ENCODE peak calls at places on chromosome 20, in five cellular contexts. E is SK-N-SH, K is brain microvascular endothelial cell, Y is mammary epithelial cell, Z is upper lobe of right lung. O is an unnamed sample. For H3K27me3, the result is how much of the 10 kb centered on the place peaks cover.

GRCh38 chr20:31497838-31498540 is 16.3 kb upstream of the HM13 start:
- DNase-seq in Y (no peak), Z (no peak), E (no peak), K (peak), O (no peak)

GRCh38 chr20:33687370-33687915 is 1.3 kb upstream of the E2F1 start:
- DNase-seq in Y (no peak), Z (no peak), E (no peak), K (peak), O (no peak)

GRCh38 chr20:34390769-34391447 is 27.8 kb downstream of the ITCH start:
- DNase-seq in Y (peak), E (no peak), Z (peak), K (peak), O (peak)

GRCh38 chr20:24444531-24445190 is 24.8 kb upstream of the SYNDIG1 start:
- DNase-seq in Y (no peak), K (no peak), E (no peak), Z (no peak), O (peak)

GRCh38 chr20:610130-611046 is at the start of gene TCF15:
- DNase-seq in E (peak), K (peak), Z (peak), Y (peak), O (no peak)

GRCh38 chr20:47150403-47151152 is 205.9 kb downstream of the ZMYND8 start:
- DNase-seq in E (peak), Z (peak), K (peak), Y (peak), O (peak)

GRCh38 chr20:3209023-3209945 is at the start of gene ITPA:
- DNase-seq in K (peak), E (peak), Y (peak), Z (peak), O (peak)

GRCh38 chr20:9260027-9260426 is 191.1 kb downstream of the PLCB4 start:
- DNase-seq in Z (no peak), E (no peak), Y (no peak), K (no peak), O (no peak)

GRCh38 chr20:48821261-48821910 is 6.4 kb downstream of the PREX1 start:
- DNase-seq in K (no peak), Z (no peak), Y (peak), E (no peak), O (no peak)

GRCh38 chr20:47677314-47678129 is 107.8 kb downstream of the SULF2 start:
- DNase-seq in Y (peak), K (no peak), Z (peak), E (peak), O (peak)

GRCh38 chr20:26208296-26209091 is 511.8 kb upstream of the ZNF337 start:
- DNase-seq in E (peak), K (no peak), Y (peak), Z (peak), O (no peak)

GRCh38 chr20:63175031-63175895 is 40.7 kb downstream of the YTHDF1 start:
- DNase-seq in Y (no peak), K (no peak), E (no peak), Z (no peak), O (no peak)
- H3K4me3 ChIP-seq in Y (no peak), K (no peak), E (no peak), Z (no peak), O (no peak)

GRCh38 chr20:45459606-45460005 is 9.9 kb upstream of the WFDC2 start:
- DNase-seq in Y (no peak), K (no peak), E (peak), Z (no peak), O (no peak)
- TF ChIP-seq CTCF in Y (no peak), K (peak), E (peak), Z (no peak), O (no peak)

GRCh38 chr20:57544838-57545564 is 15.9 kb upstream of the PCK1 start:
- DNase-seq in Z (no peak), K (no peak), E (no peak), Y (no peak), O (no peak)
- H3K27me3 ChIP-seq in Z (under half), K (under half), E (under half), Y (under half), O (under half)

GRCh38 chr20:50810842-50811241 is 16.0 kb downstream of the BCAS4 start:
- DNase-seq in E (no peak), K (no peak), Y (no peak), Z (no peak), O (no peak)

GRCh38 chr20:50815162-50815989 is 20.5 kb downstream of the BCAS4 start:
- DNase-seq in E (no peak), Z (peak), K (peak), Y (peak), O (peak)

GRCh38 chr20:50813801-50814200 is 18.9 kb downstream of the BCAS4 start:
- DNase-seq in Z (no peak), Y (no peak), K (no peak), E (no peak), O (no peak)

GRCh38 chr20:50814438-50815161 is 19.7 kb downstream of the BCAS4 start:
- DNase-seq in Y (no peak), K (no peak), E (no peak), Z (no peak), O (no peak)

DNA sequence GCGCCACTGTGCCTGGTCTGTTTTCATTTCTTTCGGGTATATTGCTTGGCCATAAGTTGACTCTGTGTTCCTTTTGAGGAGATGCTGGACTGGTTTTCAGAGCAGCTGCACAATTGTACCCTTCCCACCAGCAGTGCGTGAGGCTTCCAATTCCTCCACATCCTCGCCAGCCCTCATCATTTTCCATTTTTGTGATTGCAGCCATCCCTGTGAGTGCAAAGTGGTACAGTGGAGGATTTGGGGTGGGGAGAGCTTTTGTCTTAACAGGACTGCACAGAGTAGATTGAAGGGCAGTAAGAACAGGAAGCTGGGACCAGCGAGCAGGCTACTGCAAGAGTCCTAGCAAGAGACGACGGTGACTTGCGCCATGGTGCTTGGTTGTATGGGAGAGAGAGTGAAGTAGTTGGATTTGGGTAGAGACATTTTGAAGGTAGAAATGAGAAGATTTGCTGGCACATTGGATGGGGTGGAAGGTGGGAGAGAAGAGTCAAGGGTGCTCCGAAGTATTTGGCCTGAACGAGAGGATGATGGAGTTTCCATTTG is 18.3 kb downstream of the BCAS4 start:
- DNase-seq in E (no peak), Z (no peak), Y (no peak), K (no peak), O (no peak)
- H3K4me3 ChIP-seq in E (no peak), Z (no peak), Y (no peak), K (no peak), O (no peak)

DNA sequence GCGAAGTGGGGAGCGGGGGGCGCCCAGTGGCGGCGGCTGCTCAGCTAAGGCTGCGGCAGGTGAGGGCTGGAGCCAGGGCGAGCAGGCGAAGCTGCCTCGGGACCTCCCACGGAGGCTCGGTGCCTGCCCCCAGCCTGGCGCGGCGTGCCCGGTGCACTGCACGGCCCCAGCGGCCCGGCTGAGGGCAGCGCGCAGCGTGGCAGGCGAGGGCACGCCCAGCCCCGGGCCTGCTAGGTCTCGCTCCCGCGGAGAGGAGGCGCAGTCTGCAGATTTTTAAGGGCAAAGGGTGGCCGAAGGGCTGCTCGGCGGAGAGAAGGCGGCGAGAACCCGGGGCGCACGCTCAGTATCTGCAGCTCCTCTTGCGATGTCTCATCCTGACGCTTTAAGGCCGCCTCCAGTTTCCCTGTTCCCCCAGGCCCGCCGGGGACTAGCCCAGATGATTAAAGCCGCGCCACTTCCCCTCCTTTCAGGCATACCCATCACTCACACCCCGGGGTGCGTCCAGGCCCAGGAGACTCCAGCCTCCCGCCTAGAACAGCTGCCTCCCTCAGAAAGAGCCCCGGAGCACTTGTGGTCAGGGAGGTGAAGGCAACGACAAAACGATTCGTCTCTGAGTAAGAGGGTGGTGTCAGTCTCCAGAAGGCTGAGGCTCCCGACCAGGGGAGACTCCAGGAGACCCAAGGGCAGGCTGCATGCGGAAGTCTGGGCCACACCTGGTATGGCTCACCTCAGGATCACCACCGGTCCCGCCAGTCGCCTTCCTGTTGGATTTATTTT is at the start of gene FERMT1:
- DNase-seq in K (peak), Z (peak), E (peak), Y (peak), O (peak)
- TF ChIP-seq CTCF in K (peak), Z (peak), E (no peak), Y (peak), O (peak)

DNA sequence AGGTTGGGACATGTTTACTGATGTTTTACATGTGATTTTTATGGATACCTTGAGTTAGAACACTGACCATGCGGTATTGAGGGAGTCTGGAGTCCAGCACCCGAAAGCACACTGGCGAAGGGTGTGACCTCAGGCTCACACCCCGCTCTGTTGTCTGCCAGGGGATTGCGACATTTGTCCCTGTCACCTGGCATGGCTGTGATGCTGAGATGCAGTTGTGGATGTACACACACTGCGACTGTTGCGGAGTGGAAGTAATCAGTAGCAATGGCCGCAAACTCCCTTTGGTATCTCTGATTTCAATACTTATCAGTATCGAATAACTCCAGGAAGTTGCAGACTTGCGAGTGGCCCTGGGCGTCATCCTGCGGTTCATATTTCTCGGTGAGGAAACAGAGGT is 43.2 kb downstream of the CDH4 start:
- DNase-seq in Z (no peak), E (no peak), Y (no peak), K (no peak), O (peak)
- H3K27me3 ChIP-seq in Z (under half), E (under half), Y (under half), K (under half), O (under half)

DNA sequence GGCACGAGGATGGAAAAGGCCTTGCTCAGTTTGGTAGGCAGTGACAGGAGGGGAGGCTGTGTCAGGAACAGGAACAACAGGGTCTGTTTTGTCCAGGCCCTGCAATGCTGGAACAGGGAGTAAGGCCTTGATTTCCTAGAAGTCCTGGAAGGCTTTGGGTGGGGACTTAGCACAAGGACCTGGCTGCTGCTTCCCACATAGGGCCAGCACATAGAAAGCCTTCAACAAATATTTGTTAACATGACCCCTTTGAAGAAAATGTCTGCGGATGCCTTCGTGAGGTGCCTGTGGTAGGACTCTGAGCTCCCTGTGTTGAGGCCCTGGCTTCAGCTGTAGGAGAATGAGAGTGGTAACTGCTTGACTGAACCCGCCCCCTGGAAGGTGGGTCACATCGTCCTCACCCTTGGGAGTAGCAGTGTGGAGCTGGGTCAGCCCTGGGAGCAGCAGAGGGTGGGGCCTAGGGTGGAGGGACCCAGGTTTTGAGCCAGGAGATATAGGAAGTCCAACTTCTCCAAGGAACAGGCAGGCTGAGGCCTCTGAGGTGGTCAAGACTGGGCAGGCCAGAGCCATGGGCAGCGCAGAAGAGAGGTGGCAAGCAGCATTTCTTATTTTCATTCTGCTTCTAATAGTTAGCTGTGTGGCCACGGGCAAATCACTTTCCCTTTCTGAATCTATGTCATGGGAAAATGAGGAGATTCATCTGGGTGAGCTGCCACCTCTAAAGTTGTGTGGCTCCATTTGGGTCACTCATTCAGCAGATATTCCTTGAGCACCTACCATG is 50.0 kb downstream of the CNBD2 start:
- DNase-seq in Z (no peak), E (no peak), Y (no peak), K (no peak), O (no peak)
- H3K4me3 ChIP-seq in Z (no peak), E (no peak), Y (no peak), K (no peak), O (no peak)

GRCh38 chr20:21029356-21029755 is 76.8 kb downstream of the LINC00237 start:
- DNase-seq in Y (no peak), K (no peak), E (no peak), Z (no peak), O (no peak)
- TF ChIP-seq CTCF in Y (no peak), K (no peak), E (no peak), Z (no peak), O (no peak)

DNA sequence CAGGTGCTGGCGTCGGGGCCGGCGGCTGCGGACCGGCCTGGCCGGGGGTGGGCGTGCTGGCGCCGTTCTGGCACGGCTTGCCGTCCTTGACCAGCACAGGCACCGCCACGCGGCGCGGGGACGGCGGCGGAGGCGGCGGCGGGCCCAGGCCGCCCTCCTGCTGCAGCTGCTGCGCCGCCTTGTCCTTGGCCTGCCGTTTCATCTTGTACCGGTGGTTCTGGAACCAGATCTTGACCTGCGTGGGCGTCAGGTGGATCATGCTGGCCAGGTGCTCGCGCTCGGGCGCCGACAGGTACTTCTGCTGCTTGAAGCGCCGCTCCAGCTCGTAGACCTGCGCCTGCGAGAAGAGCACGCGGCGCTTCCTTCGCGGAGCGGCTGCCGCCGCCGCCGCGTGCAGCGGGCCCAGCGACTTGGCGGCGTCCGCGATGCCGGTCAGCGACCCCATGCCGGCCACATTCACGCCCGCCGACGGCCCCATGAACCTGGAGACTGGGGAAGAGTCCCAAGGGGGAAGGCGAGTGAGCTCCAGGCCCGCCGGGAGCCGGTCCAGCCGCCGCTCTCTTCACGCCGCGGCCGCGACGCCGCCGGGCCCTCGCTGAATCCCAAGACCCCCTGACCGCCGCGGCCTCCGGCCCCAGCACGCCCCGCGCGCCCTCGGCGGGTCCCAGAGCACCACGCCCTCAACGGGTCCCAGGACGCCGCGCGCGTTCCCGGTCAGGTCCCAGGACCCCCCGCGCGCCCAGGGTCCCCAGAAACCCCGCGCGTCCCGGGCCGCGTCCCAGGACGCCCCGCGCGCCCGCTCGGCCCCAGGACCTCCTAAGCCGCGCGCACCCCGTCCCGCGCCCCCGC is 1.1 kb downstream of the NKX2-4 start:
- DNase-seq in Z (peak), Y (peak), K (no peak), E (peak), O (no peak)
- H3K27me3 ChIP-seq in Z (half or more), Y (under half), K (half or more), E (half or more), O (under half)

GRCh38 chr20:45368221-45368980 is 5.4 kb downstream of the SYS1 start:
- DNase-seq in Y (no peak), Z (no peak), K (no peak), E (no peak), O (no peak)
- H3K4me3 ChIP-seq in Y (no peak), Z (no peak), K (no peak), E (no peak), O (no peak)